ENCODE peak calls at places on chromosomes 2 and 18, in nine cellular contexts. M is MCF 10A, Y is IMR-90, V is coronary artery, J is Panc1, R is bronchial epithelial cell, U is sigmoid colon, C is lower leg skin, W is psoas muscle. Z is an unnamed sample.

GRCh38 chr2:159942149-159942548 is 120.3 kb downstream of the PLA2R1 start:
- DNase-seq in U (no peak), V (no peak), W (no peak), M (no peak), J (no peak), C (no peak), Y (no peak), R (no peak), Z (no peak)

GRCh38 chr2:147025611-147026010 is 819.2 kb upstream of the ACVR2A start:
- DNase-seq in M (peak), C (no peak), V (no peak), W (no peak), U (no peak), Y (no peak), J (no peak), R (peak), Z (no peak)

GRCh38 chr2:238064376-238064775 is 3.6 kb downstream of the SCLY start:
- DNase-seq in R (no peak), V (no peak), M (no peak), J (no peak), Y (no peak), W (no peak), C (peak), U (no peak), Z (no peak)

GRCh38 chr18:6405237-6406074 is 9.3 kb downstream of the L3MBTL4 start:
- DNase-seq in C (no peak), Y (no peak), U (no peak), R (no peak), M (no peak), V (no peak), J (no peak), W (no peak), Z (no peak)

GRCh38 chr2:100707016-100707947 is 112.7 kb upstream of the NPAS2 start:
- DNase-seq in W (no peak), Y (no peak), C (no peak), R (peak), M (peak), U (no peak), V (no peak), J (no peak), Z (no peak)

GRCh38 chr2:162581931-162582330 is 238.0 kb downstream of the GCA start:
- DNase-seq in J (no peak), C (no peak), V (no peak), Y (no peak), M (no peak), W (no peak), U (no peak), R (no peak), Z (no peak)

GRCh38 chr2:11764359-11764758 is 17.9 kb downstream of the LPIN1 start:
- DNase-seq in V (peak), U (peak), R (no peak), Y (no peak), J (no peak), C (no peak), W (peak), M (no peak), Z (no peak)

GRCh38 chr2:68287580-68288441 is 31.9 kb downstream of the CNRIP1 start:
- DNase-seq in W (no peak), R (peak), J (no peak), C (no peak), M (peak), U (no peak), Y (peak), V (no peak), Z (no peak)

GRCh38 chr2:110170102-110170501 is 34.7 kb downstream of the NPHP1 start:
- DNase-seq in R (no peak), Y (no peak), C (no peak), W (no peak), J (no peak), M (no peak), U (no peak), V (no peak), Z (no peak)

GRCh38 chr2:84970956-84971798 is at the start of gene KCMF1:
- DNase-seq in M (peak), V (peak), R (peak), J (no peak), Y (peak), C (peak), W (peak), U (peak), Z (peak)

GRCh38 chr2:46858697-46859080 is 56.9 kb downstream of the MCFD2 start:
- DNase-seq in M (peak), V (no peak), J (no peak), Y (peak), C (no peak), U (no peak), R (no peak), W (no peak), Z (no peak)

GRCh38 chr2:23926289-23926749 is 604 bp downstream of the ATAD2B start:
- DNase-seq in M (peak), R (no peak), Y (no peak), V (peak), C (peak), W (peak), U (peak), J (no peak), Z (peak)

GRCh38 chr2:675460-675859 is 1.7 kb downstream of the TMEM18 start:
- DNase-seq in U (no peak), V (no peak), W (peak), M (no peak), J (no peak), R (no peak), C (no peak), Y (peak), Z (no peak)

GRCh38 chr2:64311948-64312621 is 141.9 kb upstream of the LGALSL start:
- DNase-seq in C (peak), W (peak), Y (peak), R (peak), M (peak), U (peak), V (peak), J (no peak), Z (no peak)

GRCh38 chr2:5145053-5145452 is 547.1 kb upstream of the SOX11 start:
- DNase-seq in C (no peak), Y (no peak), W (no peak), J (no peak), M (no peak), U (no peak), V (no peak), R (no peak), Z (no peak)

GRCh38 chr2:145286716-145287115 is 766.8 kb upstream of the ZEB2 start:
- DNase-seq in R (no peak), C (no peak), W (no peak), U (no peak), Y (no peak), J (no peak), M (no peak), V (no peak), Z (no peak)

DNA sequence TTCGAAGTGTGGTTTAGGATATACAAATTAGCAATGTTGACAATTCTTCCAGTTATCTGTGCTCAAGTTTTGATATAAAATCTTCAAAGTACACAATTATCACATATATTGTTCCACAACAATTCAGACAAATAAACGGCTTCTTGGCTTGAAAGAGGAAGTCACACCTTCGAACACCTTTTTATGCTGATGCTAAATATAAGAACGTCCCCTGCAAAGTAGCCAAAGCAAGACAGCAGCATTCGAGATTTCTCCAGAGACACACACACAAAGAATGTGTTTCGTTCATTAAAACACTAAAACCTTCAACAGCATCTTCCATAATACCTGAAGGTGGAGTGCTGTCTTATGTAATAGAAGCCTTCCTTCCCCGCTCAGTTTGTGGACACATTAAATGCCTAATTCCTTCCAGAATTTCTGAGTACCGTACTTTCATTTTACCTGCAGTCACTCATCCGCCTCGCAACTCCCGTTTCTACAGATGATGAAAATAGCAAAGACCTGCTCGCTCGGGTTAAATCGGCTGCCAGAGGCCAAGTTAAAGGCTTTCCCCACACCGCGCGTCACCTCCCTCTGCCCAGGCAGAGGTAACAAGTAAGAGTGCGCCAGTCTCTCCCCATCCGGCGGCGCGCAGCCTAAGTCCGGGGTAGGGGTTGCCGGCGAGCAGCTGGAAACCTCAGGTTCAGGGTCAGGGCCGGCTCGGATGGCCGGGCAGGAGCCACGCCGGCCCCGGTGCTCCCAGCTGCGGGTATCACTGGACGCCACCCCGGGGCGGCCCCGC is 847 bp downstream of the SERPINE2 start:
- DNase-seq in Y (peak), M (peak), U (no peak), J (no peak), W (peak), V (no peak), C (peak), R (peak), Z (no peak)
- TF ChIP-seq CTCF in Y (no peak), M (no peak), U (no peak), J (no peak), W (no peak), V (no peak), C (no peak), R (no peak), Z (no peak)

GRCh38 chr2:172373761-172374160 is 53.6 kb upstream of the ITGA6 start:
- DNase-seq in Y (no peak), U (no peak), M (no peak), J (no peak), C (no peak), R (peak), V (no peak), W (no peak), Z (no peak)
- TF ChIP-seq CTCF in Y (no peak), U (no peak), M (no peak), J (no peak), C (no peak), R (no peak), V (no peak), W (no peak), Z (no peak)

GRCh38 chr2:188452084-188452483 is 160.4 kb downstream of the GULP1 start:
- DNase-seq in U (no peak), V (no peak), W (no peak), M (no peak), R (no peak), Y (peak), J (no peak), C (no peak), Z (no peak)

GRCh38 chr2:188450740-188451480 is 159.2 kb downstream of the GULP1 start:
- DNase-seq in V (no peak), M (no peak), U (no peak), W (no peak), R (no peak), C (no peak), J (no peak), Y (peak), Z (no peak)

DNA sequence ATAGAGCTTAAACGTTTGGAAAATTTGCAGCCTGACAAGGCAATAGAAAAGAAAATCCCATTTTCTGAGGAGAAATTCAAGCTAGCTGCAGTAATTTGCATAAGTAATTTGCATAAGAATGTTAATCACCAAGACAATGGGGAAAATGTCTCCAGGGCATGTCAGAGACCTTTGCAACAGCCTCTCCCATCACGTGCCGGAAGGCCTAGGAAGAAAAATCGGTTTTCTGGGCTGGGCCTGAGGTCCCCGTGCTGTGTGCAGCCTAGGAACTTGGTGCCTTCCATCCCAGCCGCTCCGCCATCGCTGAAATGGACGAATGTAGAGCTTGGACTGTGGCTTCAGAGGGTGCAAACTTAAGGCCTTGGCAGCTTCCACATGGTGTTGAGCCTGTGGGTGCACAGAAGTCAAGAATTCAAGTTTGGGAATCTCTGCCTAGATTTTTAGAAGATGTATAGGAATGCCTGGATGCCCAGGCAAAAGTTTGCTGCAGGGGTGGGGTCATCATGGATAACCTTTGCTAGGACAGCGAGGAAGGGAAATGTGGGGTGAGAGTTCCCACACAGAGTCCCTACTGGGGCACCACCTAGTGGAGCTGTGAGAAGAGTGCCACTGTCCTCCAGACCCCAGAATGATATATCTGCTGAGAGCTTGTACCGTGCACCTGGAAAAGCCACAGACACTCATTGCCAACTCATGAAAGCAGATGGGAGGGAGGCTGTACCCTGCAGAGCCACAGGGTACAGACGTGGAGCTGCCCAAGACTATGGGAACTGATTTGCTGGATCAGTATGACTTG is 164.6 kb downstream of the GULP1 start:
- DNase-seq in U (no peak), Y (no peak), W (no peak), C (no peak), J (no peak), R (no peak), V (no peak), M (no peak), Z (no peak)
- TF ChIP-seq CTCF in U (no peak), Y (peak), W (no peak), C (no peak), J (peak), R (no peak), V (no peak), M (no peak), Z (no peak)

GRCh38 chr2:119488245-119489182 is 35.8 kb downstream of the SCTR start:
- DNase-seq in R (no peak), J (no peak), M (no peak), V (no peak), Y (no peak), C (peak), U (no peak), W (no peak), Z (no peak)
- TF ChIP-seq CTCF in R (no peak), J (no peak), M (no peak), V (no peak), Y (no peak), C (no peak), U (no peak), W (no peak), Z (no peak)

GRCh38 chr18:48752478-48752877 is 198.3 kb downstream of the SMAD7 start:
- DNase-seq in Y (no peak), W (no peak), R (no peak), U (no peak), J (no peak), M (no peak), C (no peak), V (no peak), Z (no peak)

GRCh38 chr18:48752928-48753327 is 197.8 kb downstream of the SMAD7 start:
- DNase-seq in Y (no peak), W (no peak), R (no peak), V (no peak), M (no peak), C (no peak), J (no peak), U (no peak), Z (no peak)

GRCh38 chr18:48751727-48752468 is 198.9 kb downstream of the SMAD7 start:
- DNase-seq in W (no peak), U (no peak), M (no peak), V (no peak), J (no peak), R (no peak), C (no peak), Y (no peak), Z (no peak)

GRCh38 chr18:48750485-48751175 is 200.1 kb downstream of the SMAD7 start:
- DNase-seq in Y (no peak), V (no peak), U (no peak), W (peak), C (no peak), M (no peak), J (no peak), R (no peak), Z (no peak)

GRCh38 chr18:48749768-48750167 is 201.0 kb downstream of the SMAD7 start:
- DNase-seq in R (no peak), C (peak), Y (peak), M (no peak), W (peak), U (peak), J (no peak), V (peak), Z (no peak)
- TF ChIP-seq CTCF in R (no peak), C (no peak), Y (no peak), M (no peak), W (no peak), U (no peak), J (no peak), V (no peak), Z (no peak)

DNA sequence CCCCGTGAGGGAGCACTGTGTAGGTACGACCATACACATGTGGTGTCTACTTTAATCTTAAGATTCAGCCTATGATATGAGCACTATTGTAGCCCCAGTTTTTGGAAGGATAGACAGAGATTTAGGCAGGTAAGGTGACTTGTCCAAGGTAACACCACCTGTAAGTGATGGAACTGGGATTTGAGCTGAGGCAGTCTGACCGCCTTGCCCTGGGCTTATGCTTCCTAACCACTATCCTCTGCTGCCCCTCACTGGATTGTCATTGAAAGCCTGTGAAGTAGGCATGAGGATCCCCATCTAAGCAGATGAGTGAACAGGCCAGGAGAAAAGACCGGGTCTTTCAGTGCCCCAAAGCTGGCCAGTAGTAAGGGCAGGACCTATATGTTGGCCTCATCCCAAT is 343.8 kb downstream of the CYRIA start:
- DNase-seq in J (no peak), W (no peak), V (no peak), M (peak), R (no peak), C (no peak), Y (no peak), U (no peak), Z (no peak)
- TF ChIP-seq CTCF in J (no peak), W (no peak), V (no peak), M (no peak), R (no peak), C (no peak), Y (no peak), U (no peak), Z (no peak)

GRCh38 chr18:75896865-75897264 is 469.4 kb upstream of the SMIM21 start:
- DNase-seq in W (no peak), J (no peak), M (peak), U (no peak), C (no peak), V (no peak), Y (no peak), R (peak), Z (no peak)
- TF ChIP-seq CTCF in W (no peak), J (peak), M (peak), U (no peak), C (no peak), V (no peak), Y (no peak), R (no peak), Z (no peak)

GRCh38 chr2:150097891-150098595 is 389.4 kb downstream of the RND3 start:
- DNase-seq in Y (peak), M (peak), C (no peak), W (no peak), U (no peak), J (no peak), V (no peak), R (peak), Z (no peak)
- TF ChIP-seq CTCF in Y (peak), M (peak), C (no peak), W (no peak), U (no peak), J (no peak), V (peak), R (peak), Z (no peak)

Z was measured in activated B cell treated with CpG ODN at 0.5 μM for 24 hours.